ENCODE peak calls at places on chromosomes 4 and X, in five cellular contexts. T, Y, G, O and V are unnamed samples.

GRCh38 chrX:115592997-115593734 is 32.2 kb downstream of the PLS3 start:
- DNase-seq in Y (no peak), G (no peak), T (peak), O (peak), V (no peak)

GRCh38 chr4:185846550-185847210 is 34.7 kb upstream of the SORBS2 start:
- DNase-seq in Y (no peak), O (no peak), T (no peak), G (no peak), V (no peak)

GRCh38 chr4:118086334-118086733 is 52.0 kb downstream of the NDST3 start:
- DNase-seq in T (peak), Y (no peak), G (no peak), O (no peak), V (peak)

GRCh38 chr4:7358100-7358735 is 76.5 kb downstream of the PSAPL1 start:
- DNase-seq in T (peak), G (peak), O (no peak), Y (no peak), V (peak)

GRCh38 chr4:108192056-108192455 is 23.3 kb upstream of the LEF1 start:
- DNase-seq in O (no peak), Y (no peak), T (no peak), G (no peak), V (no peak)

GRCh38 chr4:76334885-76335284 is 28.4 kb downstream of the STBD1 start:
- DNase-seq in T (no peak), Y (no peak), G (no peak), O (no peak), V (no peak)

GRCh38 chr4:55545133-55545532 is 1.6 kb downstream of the CLOCK start:
- DNase-seq in O (no peak), G (no peak), T (no peak), Y (peak), V (no peak)

GRCh38 chrX:70255452-70255851 is 4.6 kb downstream of the P2RY4 start:
- DNase-seq in T (no peak), G (no peak), O (no peak), Y (no peak), V (no peak)

GRCh38 chrX:132614297-132614696 is 125.5 kb upstream of the MBNL3 start:
- DNase-seq in Y (peak), O (no peak), G (no peak), T (no peak), V (no peak)

DNA sequence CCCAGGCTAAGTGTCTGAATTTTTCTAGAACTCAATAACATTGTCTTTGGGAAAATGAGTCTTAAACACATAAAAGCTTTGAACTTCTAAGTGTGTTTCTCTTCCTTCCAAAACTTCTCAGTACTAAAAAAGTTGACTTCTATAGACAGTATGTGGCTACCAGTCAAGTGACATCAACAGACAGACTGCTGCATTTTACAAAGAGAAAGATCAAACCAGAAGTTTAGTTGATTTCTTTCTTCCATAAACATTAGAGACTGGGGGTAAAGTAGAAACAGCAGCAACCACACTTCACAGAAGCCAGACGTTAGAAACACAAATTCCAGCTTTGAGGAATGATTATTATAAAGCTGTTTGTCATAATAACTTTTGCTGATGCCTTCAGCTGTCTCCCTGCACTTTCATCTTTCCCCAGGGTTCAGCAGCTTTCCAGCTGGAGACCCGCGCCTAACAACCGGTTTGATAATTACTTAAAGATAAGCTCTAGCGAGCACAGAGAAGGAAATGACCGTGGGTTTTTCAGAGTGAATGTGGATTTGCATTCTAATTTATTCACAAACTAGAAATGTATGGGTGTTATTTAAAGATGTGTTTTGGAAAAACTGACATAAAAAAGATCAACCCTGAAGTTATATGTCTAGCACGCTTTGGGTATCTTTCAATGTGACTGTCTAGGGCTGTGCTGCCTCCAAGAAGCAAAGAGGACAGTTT is 15.2 kb upstream of the ENAM start:
- DNase-seq in Y (no peak), O (no peak), T (no peak), G (no peak), V (no peak)
- H3K4me3 ChIP-seq in Y (no peak), O (no peak), T (peak), G (peak), V (no peak)

GRCh38 chrX:54921427-54922021 is 900 bp downstream of the TRO start:
- DNase-seq in T (peak), O (peak), Y (peak), G (peak), V (peak)
- H3K4me3 ChIP-seq in T (peak), O (no peak), Y (peak), G (peak), V (peak)

GRCh38 chr4:174215936-174216699 is 67.3 kb downstream of the FBXO8 start:
- DNase-seq in T (no peak), G (no peak), Y (peak), O (no peak), V (no peak)
- H3K4me3 ChIP-seq in T (no peak), G (no peak), Y (no peak), O (no peak), V (no peak)

DNA sequence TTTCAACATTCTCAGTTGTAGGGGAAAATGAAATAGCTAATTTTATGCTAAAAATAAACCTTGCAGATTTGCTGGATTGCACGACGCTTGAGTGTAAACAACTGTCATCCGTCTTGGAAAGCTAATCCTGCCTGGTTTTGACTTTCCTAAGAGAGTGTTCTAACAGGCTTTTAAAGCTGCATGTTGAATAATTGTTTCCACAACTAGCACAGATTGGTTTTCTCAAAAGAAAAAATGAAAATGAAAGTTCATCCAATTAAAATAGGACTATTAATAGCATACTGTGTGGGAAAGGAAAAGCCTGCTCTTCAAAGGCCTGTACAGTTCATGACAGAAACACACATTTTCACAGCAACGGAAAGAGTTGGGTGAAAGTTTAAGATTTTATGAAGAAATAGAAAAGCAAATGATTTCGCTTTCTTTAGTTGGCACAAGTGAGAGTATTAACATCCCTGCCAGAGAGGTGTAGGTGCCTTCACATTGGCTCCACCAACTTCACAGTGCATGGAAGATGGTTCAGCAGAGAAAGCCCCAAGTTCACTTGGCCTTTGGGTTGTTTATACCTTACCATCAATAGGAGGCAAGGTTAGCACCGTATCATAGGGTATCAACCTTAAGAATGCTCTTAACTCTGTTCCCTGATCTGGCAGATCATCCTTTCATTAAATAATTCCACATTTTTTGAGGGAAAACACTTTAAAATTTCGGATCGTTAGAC is 140.0 kb upstream of the GUCY1A1 start:
- DNase-seq in Y (no peak), G (no peak), T (peak), O (no peak), V (no peak)
- H3K4me3 ChIP-seq in Y (no peak), G (no peak), T (no peak), O (no peak), V (no peak)

GRCh38 chr4:1192493-1193205 is 20.3 kb upstream of the SPON2 start:
- DNase-seq in O (no peak), Y (peak), T (no peak), G (peak), V (no peak)

GRCh38 chr4:1193206-1194027 is 21.0 kb upstream of the SPON2 start:
- DNase-seq in O (peak), T (no peak), G (peak), Y (no peak), V (no peak)

GRCh38 chr4:1195894-1196401 is 23.6 kb upstream of the SPON2 start:
- DNase-seq in T (no peak), G (peak), O (peak), Y (no peak), V (no peak)

GRCh38 chr4:1195109-1195671 is 22.8 kb upstream of the SPON2 start:
- DNase-seq in G (peak), T (no peak), Y (no peak), O (peak), V (no peak)

DNA sequence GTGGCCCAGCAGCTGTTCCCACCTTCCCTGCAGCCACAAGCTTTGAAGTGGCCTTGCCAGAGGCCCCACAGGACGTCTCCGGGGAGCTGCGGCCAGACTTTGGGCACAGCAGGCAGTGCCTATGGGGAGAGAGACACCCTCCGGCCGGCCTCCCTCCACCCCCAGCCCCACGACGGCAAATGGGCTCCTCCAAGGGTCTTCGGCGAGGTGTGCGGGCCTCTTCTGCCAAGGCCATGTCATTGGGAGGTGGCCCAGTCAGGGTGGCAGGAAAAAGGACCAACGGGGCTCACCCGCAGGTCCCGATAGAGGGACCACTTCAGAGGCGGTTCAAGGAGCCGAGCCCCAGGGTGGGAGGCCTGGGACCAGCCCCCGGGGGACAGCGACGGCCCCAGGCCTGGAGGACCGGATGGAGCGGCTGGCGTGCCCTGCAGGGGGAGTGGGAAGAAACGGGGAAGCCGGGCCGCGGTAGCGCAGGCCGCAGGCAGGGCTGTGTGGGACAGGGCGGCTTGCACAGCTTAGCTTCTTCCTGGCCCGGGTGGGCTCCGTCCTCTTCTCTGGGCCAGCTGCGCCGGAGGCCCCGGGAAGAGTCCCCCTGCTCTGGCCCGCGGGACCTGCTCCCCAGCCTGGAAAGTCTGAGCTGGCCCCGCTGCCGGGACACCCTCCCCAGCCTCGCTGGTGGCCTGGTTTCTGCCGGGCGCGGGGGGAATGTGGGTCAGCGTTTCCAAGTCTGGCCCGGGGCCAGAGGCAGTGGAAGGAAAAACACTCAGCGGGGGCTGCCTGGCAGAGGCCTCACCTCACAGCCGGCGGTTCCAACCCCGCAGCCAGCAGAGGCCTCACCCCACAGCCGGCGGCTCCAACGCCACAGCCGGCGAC is 21.9 kb upstream of the SPON2 start:
- DNase-seq in Y (no peak), G (peak), T (peak), O (peak), V (no peak)
- H3K4me3 ChIP-seq in Y (no peak), G (no peak), T (no peak), O (no peak), V (no peak)

GRCh38 chr4:177127658-177128057 is 182.0 kb upstream of the NEIL3 start:
- DNase-seq in Y (no peak), G (no peak), T (no peak), O (no peak), V (no peak)
- H3K4me3 ChIP-seq in Y (no peak), G (no peak), T (no peak), O (no peak), V (no peak)

GRCh38 chr4:8578717-8579116 is 1.5 kb upstream of the GPR78 start:
- DNase-seq in G (no peak), T (no peak), Y (no peak), O (no peak), V (no peak)

GRCh38 chr4:8579526-8580320 is 469 bp upstream of the GPR78 start:
- DNase-seq in O (no peak), T (no peak), Y (no peak), G (no peak), V (no peak)

GRCh38 chr4:8582016-8582415 is 1.8 kb downstream of the GPR78 start:
- DNase-seq in Y (no peak), O (no peak), G (no peak), T (no peak), V (no peak)

GRCh38 chr4:8581094-8581861 is 1.1 kb downstream of the GPR78 start:
- DNase-seq in O (no peak), T (no peak), G (peak), Y (no peak), V (no peak)

GRCh38 chr4:8580321-8581093 is at the start of gene GPR78:
- DNase-seq in Y (peak), T (peak), G (peak), O (peak), V (no peak)
- H3K4me3 ChIP-seq in Y (peak), T (no peak), G (no peak), O (no peak), V (no peak)